ENCODE peak calls at places on chromosomes 7 and 10, in nine cellular contexts. L is NAMALWA, I is foreskin fibroblast, J is left lung, U is cardiac muscle cell, K is cortex of kidney, R is lung, H is psoas muscle, E is retina. C is an unnamed sample.

GRCh38 chr7:150781016-150781415 is 19.1 kb downstream of the TMEM176B start:
- DNase-seq in L (no peak), I (no peak), J (no peak), U (peak; percentile 55), K (no peak), R (no peak), H (no peak), E (no peak), C (no peak)

GRCh38 chr7:151806938-151807775 is 69.8 kb downstream of the PRKAG2 start:
- DNase-seq in L (no peak), I (no peak), J (no peak), U (no peak), K (no peak), R (no peak), H (no peak), E (no peak), C (no peak)

GRCh38 chr10:29415876-29416275 is 127.0 kb downstream of the LYZL1 start:
- DNase-seq in L (no peak), I (no peak), J (no peak), U (peak; percentile 25), K (no peak), R (no peak), H (no peak), E (no peak), C (no peak)

GRCh38 chr7:117005449-117005848 is 52.1 kb downstream of the ST7 start:
- DNase-seq in L (no peak), I (no peak), J (no peak), U (no peak), K (no peak), R (no peak), H (no peak), E (no peak), C (no peak)

GRCh38 chr10:43667317-43667731 is 18.6 kb upstream of the ZNF32 start:
- DNase-seq in L (no peak), I (no peak), J (no peak), U (peak; percentile 68), K (no peak), R (no peak), H (peak; percentile 40), E (peak; percentile 73), C (no peak)

GRCh38 chr10:11793762-11794479 is 29.2 kb upstream of the PROSER2 start:
- DNase-seq in L (no peak), I (no peak), J (no peak), U (peak; percentile 26), K (no peak), R (no peak), H (no peak), E (no peak), C (no peak)

GRCh38 chr10:99534939-99535763 is 2.4 kb downstream of the NKX2-3 start:
- DNase-seq in L (no peak), I (no peak), J (peak; percentile 82), U (peak; percentile 30), K (no peak), R (no peak), H (no peak), E (peak; percentile 79), C (no peak)

GRCh38 chr7:132742152-132742551 is 165.9 kb upstream of the PLXNA4 start:
- DNase-seq in L (no peak), I (peak; percentile 94), J (no peak), U (peak; percentile 97), K (no peak), R (peak; percentile 82), H (no peak), E (no peak), C (no peak)

GRCh38 chr7:151137841-151138540 is 29.5 kb downstream of the GBX1 start:
- DNase-seq in L (no peak), I (no peak), J (peak; percentile 71), U (no peak), K (no peak), R (no peak), H (no peak), E (no peak), C (no peak)

GRCh38 chr10:103616705-103617361 is 123.3 kb downstream of the NEURL1 start:
- DNase-seq in L (no peak), I (peak; percentile 98), J (peak; percentile 79), U (peak; percentile 96), K (no peak), R (peak; percentile 63), H (peak; percentile 90), E (no peak), C (peak; percentile 97)

GRCh38 chr10:102231357-102232318 is 5.5 kb downstream of the ELOVL3 start:
- DNase-seq in L (peak; percentile 45), I (peak; percentile 20), J (peak; percentile 92), U (peak; percentile 33), K (no peak), R (peak; percentile 49), H (peak; percentile 53), E (peak; percentile 64), C (no peak)

GRCh38 chr7:72754312-72754711 is 73.7 kb downstream of the TYW1B start:
- DNase-seq in L (no peak), I (no peak), J (no peak), U (peak; percentile 42), K (no peak), R (no peak), H (no peak), E (no peak), C (no peak)

GRCh38 chr7:37186753-37187152 is 261.9 kb downstream of the ELMO1 start:
- DNase-seq in L (no peak), I (no peak), J (no peak), U (no peak), K (no peak), R (no peak), H (no peak), E (no peak), C (no peak)

GRCh38 chr7:66052447-66052846 is 23.2 kb upstream of the ASL start:
- DNase-seq in L (no peak), I (no peak), J (no peak), U (no peak), K (no peak), R (no peak), H (no peak), E (no peak), C (no peak)

GRCh38 chr10:14565199-14565598 is 209.5 kb downstream of the FAM107B start:
- DNase-seq in L (no peak), I (no peak), J (no peak), U (peak; percentile 22), K (no peak), R (no peak), H (peak; percentile 39), E (no peak), C (no peak)

GRCh38 chr10:61931620-61932332 is 30.3 kb downstream of the ARID5B start:
- DNase-seq in L (no peak), I (no peak), J (no peak), U (no peak), K (no peak), R (no peak), H (no peak), E (no peak), C (no peak)

GRCh38 chr10:4033341-4033896 is 248.4 kb upstream of the KLF6 start:
- DNase-seq in L (no peak), I (no peak), J (no peak), U (no peak), K (no peak), R (no peak), H (no peak), E (no peak), C (no peak)

GRCh38 chr7:130971297-130971696 is 237.3 kb upstream of the KLF14 start:
- DNase-seq in L (no peak), I (no peak), J (no peak), U (no peak), K (no peak), R (no peak), H (no peak), E (no peak), C (no peak)

GRCh38 chr10:96588060-96588554 is 1.3 kb upstream of the TM9SF3 start:
- DNase-seq in L (no peak), I (no peak), J (no peak), U (no peak), K (no peak), R (no peak), H (no peak), E (no peak), C (no peak)

GRCh38 chr7:55055479-55055878 is 36.7 kb downstream of the EGFR start:
- DNase-seq in L (no peak), I (peak; percentile 84), J (no peak), U (peak; percentile 82), K (no peak), R (no peak), H (no peak), E (no peak), C (no peak)

GRCh38 chr10:34743804-34744203 is 71.3 kb downstream of the PARD3 start:
- DNase-seq in L (no peak), I (peak; percentile 54), J (no peak), U (no peak), K (no peak), R (no peak), H (peak; percentile 45), E (no peak), C (no peak)

GRCh38 chr10:31774291-31774900 is 154.2 kb downstream of the ARHGAP12 start:
- DNase-seq in L (no peak), I (no peak), J (peak; percentile 53), U (no peak), K (no peak), R (no peak), H (no peak), E (peak; percentile 89), C (no peak)

GRCh38 chr7:140719711-140720110 is 23.2 kb downstream of the NDUFB2 start:
- DNase-seq in L (no peak), I (no peak), J (no peak), U (peak; percentile 38), K (no peak), R (peak; percentile 34), H (no peak), E (no peak), C (no peak)

GRCh38 chr7:27123021-27123476 is 7.5 kb downstream of the HOXA4 start:
- DNase-seq in L (no peak), I (no peak), J (no peak), U (no peak), K (no peak), R (no peak), H (no peak), E (no peak), C (no peak)

GRCh38 chr7:12028508-12028907 is 182.6 kb upstream of the TMEM106B start:
- DNase-seq in L (no peak), I (no peak), J (no peak), U (peak; percentile 34), K (no peak), R (no peak), H (no peak), E (no peak), C (no peak)

GRCh38 chr10:44361080-44361479 is 23.8 kb downstream of the CXCL12 start:
- DNase-seq in L (no peak), I (no peak), J (no peak), U (no peak), K (no peak), R (no peak), H (no peak), E (no peak), C (no peak)